ENCODE peak calls at places on chromosome X, in four cellular contexts. S is A549, G is WTC11, H is K562. I is an unnamed sample.

GRCh38 chrX:48890934-48891401 is 6.6 kb downstream of the TIMM17B start:
- DNase-seq in G (peak), S (no peak), H (no peak), I (no peak)

GRCh38 chrX:72045552-72046277 is 86.0 kb downstream of the RTL5 start:
- DNase-seq in G (peak), H (no peak), S (peak), I (no peak)

GRCh38 chrX:6021316-6022091 is 207.2 kb downstream of the NLGN4X start:
- DNase-seq in G (peak), S (peak), H (no peak), I (peak)

GRCh38 chrX:115592997-115593734 is 32.2 kb downstream of the PLS3 start:
- DNase-seq in G (no peak), H (no peak), S (no peak), I (no peak)

GRCh38 chrX:72269671-72270251 is 7.3 kb downstream of the RPS4X start:
- DNase-seq in S (peak), H (no peak), G (no peak), I (no peak)

GRCh38 chrX:149044471-149044870 is 460.6 kb downstream of the IDS start:
- DNase-seq in S (no peak), H (no peak), G (no peak), I (no peak)

GRCh38 chrX:110032534-110033161 is 29.7 kb downstream of the TMEM164 start:
- DNase-seq in S (no peak), G (no peak), H (no peak), I (no peak)

GRCh38 chrX:14899607-14900006 is 26.4 kb downstream of the MOSPD2 start:
- DNase-seq in S (peak), H (peak), G (no peak), I (no peak)

GRCh38 chrX:13369541-13370140 is 49.8 kb upstream of the ATXN3L start:
- DNase-seq in S (no peak), G (no peak), H (no peak), I (no peak)

GRCh38 chrX:21932277-21932996 is 8.1 kb upstream of the SMS start:
- DNase-seq in S (peak), G (no peak), H (no peak), I (peak)

GRCh38 chrX:65926095-65927019 is 113.5 kb downstream of the VSIG4 start:
- DNase-seq in S (no peak), G (no peak), H (peak), I (no peak)

GRCh38 chrX:17634542-17635207 is 102.6 kb upstream of the SCML1 start:
- DNase-seq in S (no peak), H (no peak), G (no peak), I (no peak)

GRCh38 chrX:27591938-27592337 is 1.8 kb downstream of the DCAF8L2 start:
- DNase-seq in S (no peak), G (peak), H (no peak), I (no peak)

GRCh38 chrX:120690941-120691340 is 61.1 kb upstream of the C1GALT1C1 start:
- DNase-seq in S (no peak), G (no peak), H (no peak), I (no peak)

GRCh38 chrX:20159811-20160385 is 18.3 kb upstream of the EIF1AX start:
- DNase-seq in S (no peak), H (no peak), G (no peak), I (no peak)

GRCh38 chrX:77597090-77597489 is 149.9 kb downstream of the FGF16 start:
- DNase-seq in G (no peak), S (peak), H (peak), I (no peak)

GRCh38 chrX:29666361-29666760 is 549.0 kb upstream of the MAGEB2 start:
- DNase-seq in S (no peak), G (no peak), H (no peak), I (no peak)

GRCh38 chrX:82134378-82134777 is 932.5 kb downstream of the SH3BGRL start:
- DNase-seq in S (no peak), H (no peak), G (no peak), I (no peak)

GRCh38 chrX:31181377-31182038 is 109.7 kb upstream of the FTHL17 start:
- DNase-seq in H (no peak), G (no peak), S (no peak), I (no peak)

GRCh38 chrX:53795583-53795982 is 109.1 kb upstream of the HUWE1 start:
- DNase-seq in G (no peak), H (no peak), S (peak), I (no peak)
- TF ChIP-seq NR3C1 in G (no peak), H (no peak), S (no peak), I (no peak)

GRCh38 chrX:42818151-42818921 is 40.4 kb upstream of the PPP1R2C start:
- DNase-seq in S (no peak), G (peak), H (no peak), I (no peak)
- TF ChIP-seq ESRRA in S (no peak), G (no peak), H (no peak), I (no peak)

GRCh38 chrX:39492495-39493162 is 605.1 kb downstream of the BCOR start:
- DNase-seq in G (no peak), S (no peak), H (peak), I (no peak)
- TF ChIP-seq NR3C1 in G (no peak), S (no peak), H (no peak), I (no peak)

GRCh38 chrX:132539611-132540010 is 50.8 kb upstream of the MBNL3 start:
- DNase-seq in H (no peak), G (no peak), S (no peak), I (no peak)
- TF ChIP-seq ESRRA in H (no peak), G (no peak), S (no peak), I (no peak)

GRCh38 chrX:45358417-45358816 is 157.7 kb upstream of the DIPK2B start:
- DNase-seq in S (no peak), G (no peak), H (no peak), I (no peak)

GRCh38 chrX:45351478-45351877 is 150.8 kb upstream of the DIPK2B start:
- DNase-seq in G (no peak), H (no peak), S (no peak), I (no peak)

GRCh38 chrX:45347877-45348675 is 147.4 kb upstream of the DIPK2B start:
- DNase-seq in H (no peak), G (no peak), S (no peak), I (no peak)

GRCh38 chrX:45352588-45352987 is 151.9 kb upstream of the DIPK2B start:
- DNase-seq in S (no peak), H (no peak), G (no peak), I (no peak)

DNA sequence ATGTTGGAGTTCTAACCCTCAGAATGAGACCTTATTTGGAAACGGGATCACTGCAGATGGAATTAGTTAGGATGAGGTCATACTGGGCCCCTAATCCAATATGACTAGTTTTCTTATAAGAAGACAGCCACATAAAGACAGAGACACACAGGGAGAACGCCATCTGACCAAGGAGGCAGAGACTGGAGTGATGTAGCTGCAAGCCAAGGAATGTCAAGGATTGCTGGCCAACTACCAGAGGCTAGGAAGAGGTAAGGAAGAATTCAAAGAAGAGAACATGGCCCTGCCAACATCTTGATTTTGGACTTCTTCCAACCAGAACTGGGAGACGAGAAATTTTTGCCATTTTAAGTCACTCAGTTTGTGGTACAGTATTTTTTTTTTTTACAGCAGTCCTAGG is 152.8 kb upstream of the DIPK2B start:
- DNase-seq in H (no peak), S (no peak), G (no peak), I (no peak)
- TF ChIP-seq NR3C1 in H (no peak), S (no peak), G (no peak), I (no peak)

DNA sequence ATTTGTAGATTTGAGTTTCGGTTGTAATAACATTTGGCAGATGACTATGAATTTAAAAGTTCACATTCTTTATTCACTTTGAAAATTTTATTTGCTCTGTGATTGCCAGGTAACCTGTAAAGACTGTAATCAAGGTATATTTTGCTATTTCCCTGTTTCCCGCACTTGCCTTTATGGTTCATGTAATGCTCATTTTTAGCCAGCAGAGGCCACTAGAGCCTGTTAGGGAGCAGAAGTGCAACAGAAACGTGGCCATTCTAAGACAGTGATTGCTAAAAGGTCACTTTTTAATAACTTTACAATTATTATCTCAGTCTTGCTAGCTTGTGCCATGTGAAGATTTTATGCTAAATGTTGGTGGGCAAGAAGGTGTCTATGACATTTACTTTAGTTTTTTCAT is 12.4 kb downstream of the YIPF6 start:
- DNase-seq in G (peak), S (peak), H (peak), I (peak)
- TF ChIP-seq ESRRA in G (no peak), S (no peak), H (no peak), I (no peak)

I was measured in HepG2.